ENCODE peak calls at places on chromosomes 13 and 19, in four cellular contexts. Z, E, M and K are unnamed samples.

GRCh38 chr19:435707-436412 is 25.0 kb downstream of the SHC2 start:
- DNase-seq in M (no peak), E (no peak), Z (no peak), K (no peak)

GRCh38 chr13:70520275-70520674 is 412.0 kb upstream of the KLHL1 start:
- DNase-seq in M (no peak), E (no peak), Z (no peak), K (no peak)

GRCh38 chr13:33405371-33405770 is 119.8 kb upstream of the STARD13 start:
- DNase-seq in E (no peak), Z (no peak), M (no peak), K (no peak)

GRCh38 chr13:90640976-90641375 is 706.5 kb upstream of the MIR17HG start:
- DNase-seq in M (no peak), Z (no peak), E (no peak), K (no peak)

GRCh38 chr13:20193924-20194631 is 1.3 kb upstream of the GJB2 start:
- DNase-seq in E (no peak), M (no peak), Z (no peak), K (no peak)

GRCh38 chr19:19399733-19400438 is 5.6 kb upstream of the GATAD2A start:
- DNase-seq in E (no peak), Z (no peak), M (peak), K (no peak)

GRCh38 chr13:58843567-58843966 is 1212.0 kb downstream of the PCDH17 start:
- DNase-seq in E (no peak), M (no peak), Z (peak), K (no peak)

GRCh38 chr19:16529466-16530144 is 12.6 kb downstream of the CHERP start:
- DNase-seq in E (no peak), Z (no peak), M (no peak), K (no peak)

GRCh38 chr13:104949840-104950805 is 1585.3 kb downstream of the EFNB2 start:
- DNase-seq in Z (no peak), M (no peak), E (no peak), K (no peak)

GRCh38 chr19:3669134-3669436 is 31.2 kb downstream of the PIP5K1C start:
- DNase-seq in M (no peak), E (no peak), Z (no peak), K (no peak)

GRCh38 chr19:4914736-4915501 is 5.6 kb downstream of the UHRF1 start:
- DNase-seq in E (peak), M (peak), Z (no peak), K (peak)

GRCh38 chr13:43815204-43815603 is 28.4 kb upstream of the ENOX1 start:
- DNase-seq in Z (no peak), E (peak), M (peak), K (no peak)

GRCh38 chr19:16726916-16727315 is 7.3 kb downstream of the NWD1 start:
- DNase-seq in Z (no peak), M (no peak), E (no peak), K (no peak)

GRCh38 chr13:74289861-74290260 is 155.7 kb upstream of the KLF12 start:
- DNase-seq in Z (no peak), M (no peak), E (no peak), K (no peak)

GRCh38 chr13:97367427-97367826 is 66.5 kb upstream of the RAP2A start:
- DNase-seq in Z (no peak), M (peak), E (no peak), K (no peak)

GRCh38 chr13:21911916-21912315 is 241.0 kb downstream of the FGF9 start:
- DNase-seq in M (no peak), E (no peak), Z (no peak), K (no peak)

GRCh38 chr13:84032116-84032515 is 149.8 kb upstream of the SLITRK1 start:
- DNase-seq in Z (no peak), E (no peak), M (no peak), K (no peak)

GRCh38 chr19:1130801-1131717 is 27.3 kb downstream of the GPX4 start:
- DNase-seq in E (no peak), Z (no peak), M (no peak), K (no peak)

GRCh38 chr19:15159251-15159650 is 41.5 kb downstream of the NOTCH3 start:
- DNase-seq in E (peak), M (peak), Z (no peak), K (no peak)

GRCh38 chr13:110234532-110234931 is 72.4 kb downstream of the COL4A1 start:
- DNase-seq in Z (no peak), M (no peak), E (no peak), K (no peak)

GRCh38 chr13:99027661-99028425 is 50.0 kb upstream of the DOCK9 start:
- DNase-seq in E (no peak), Z (no peak), M (no peak), K (no peak)

GRCh38 chr13:102940143-102940542 is 94.3 kb downstream of the ERCC5 start:
- DNase-seq in M (no peak), Z (no peak), E (peak), K (no peak)

GRCh38 chr19:16326401-16327130 is 1.9 kb downstream of the KLF2 start:
- DNase-seq in M (no peak), Z (no peak), E (no peak), K (no peak)

GRCh38 chr19:3098141-3098514 is 4.0 kb downstream of the GNA11 start:
- DNase-seq in E (no peak), M (no peak), Z (no peak), K (no peak)

GRCh38 chr19:2905918-2906519 is 5.3 kb downstream of the ZNF57 start:
- DNase-seq in M (no peak), E (no peak), Z (no peak), K (no peak)

DNA sequence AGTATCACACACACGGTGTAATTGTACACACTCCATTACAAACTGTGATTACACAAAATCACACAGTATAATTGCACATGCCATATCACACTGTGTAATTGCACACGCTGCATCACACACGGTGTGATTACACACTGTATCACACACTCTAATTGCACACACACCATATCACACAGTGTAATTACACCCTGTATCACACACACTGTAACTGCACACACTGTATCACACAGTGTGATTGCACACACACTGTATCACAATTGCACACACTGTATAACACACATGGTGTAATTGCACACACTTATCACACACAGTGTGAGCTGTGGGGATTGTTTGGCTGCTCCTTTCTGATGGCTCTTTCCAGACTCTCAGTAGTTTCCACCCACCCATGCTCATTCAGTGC is 162.6 kb upstream of the SGCG start:
- DNase-seq in Z (no peak), E (no peak), M (no peak), K (no peak)
- TF ChIP-seq RAD21 in Z (no peak), E (no peak), M (no peak), K (no peak)

DNA sequence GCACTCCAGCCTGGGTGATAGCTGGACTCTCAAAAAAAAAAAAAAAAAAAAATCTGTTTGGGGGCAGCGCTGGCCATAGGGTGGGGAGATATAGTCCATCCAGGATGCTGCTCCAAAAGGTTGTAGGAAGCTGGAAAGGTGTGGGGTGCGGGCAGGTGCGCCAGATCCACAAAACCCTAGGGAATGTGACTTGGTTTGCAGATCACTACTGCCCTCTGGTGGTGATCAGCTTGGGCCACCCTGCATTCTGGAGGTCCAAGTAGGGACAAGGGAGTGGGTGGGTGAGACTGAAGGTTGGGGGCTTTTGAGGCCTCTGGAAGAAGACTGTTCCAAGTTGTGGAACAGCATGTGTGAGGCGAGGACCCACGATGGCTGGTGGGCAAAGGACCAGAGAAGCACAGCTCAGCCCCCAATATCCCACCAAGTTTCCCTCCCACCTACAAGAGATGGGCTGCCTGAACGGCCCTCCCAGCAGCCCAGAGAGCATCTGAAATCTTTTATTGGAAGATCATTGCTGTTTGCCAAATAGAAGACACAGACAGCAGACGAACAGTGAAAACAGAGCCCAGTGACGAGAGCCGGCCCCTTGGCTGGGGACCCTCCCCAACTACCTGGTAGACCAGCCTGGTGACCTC is 10.4 kb upstream of the TYK2 start:
- DNase-seq in E (peak), M (peak), Z (peak), K (peak)
- TF ChIP-seq RAD21 in E (peak), M (peak), Z (peak), K (peak)

DNA sequence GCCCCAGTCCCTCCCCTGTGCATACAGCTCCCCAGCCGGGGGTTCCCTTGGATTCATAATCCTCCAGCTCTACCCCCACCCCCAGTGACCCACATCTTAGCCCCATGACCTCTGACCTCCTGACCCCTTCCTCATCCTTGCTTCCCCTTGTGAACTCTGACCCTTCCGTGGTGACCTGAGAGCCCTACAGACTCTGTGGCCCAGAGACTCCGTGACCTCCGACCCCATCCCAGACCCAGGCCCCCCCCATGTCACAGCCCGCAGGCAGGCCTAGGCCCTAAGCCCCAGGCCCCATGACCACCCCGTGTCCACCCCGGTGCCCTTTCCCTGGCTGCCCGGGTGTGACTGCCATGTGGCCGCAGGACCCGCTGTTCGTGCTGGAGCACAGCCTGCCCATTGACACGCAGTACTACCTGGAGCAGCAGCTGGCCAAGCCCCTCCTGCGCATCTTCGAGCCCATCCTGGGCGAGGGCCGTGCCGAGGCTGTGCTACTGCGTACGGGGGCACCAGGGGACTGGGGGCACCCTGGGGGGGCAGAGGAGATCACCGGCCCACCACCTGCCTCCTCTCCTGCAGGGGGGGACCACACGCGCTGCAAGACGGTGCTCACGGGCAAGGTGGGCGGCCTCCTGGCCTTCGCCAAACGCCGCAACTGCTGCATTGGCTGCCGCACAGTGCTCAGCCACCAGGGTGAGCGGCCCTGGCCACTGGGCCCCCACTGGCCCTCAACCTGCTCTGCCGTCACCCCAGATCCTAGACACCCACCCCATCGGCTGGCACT is 2.5 kb upstream of the SPIB start:
- DNase-seq in Z (no peak), M (no peak), E (no peak), K (no peak)
- TF ChIP-seq RAD21 in Z (no peak), M (no peak), E (no peak), K (no peak)

GRCh38 chr13:100895656-100896055 is 221.1 kb upstream of the TMTC4 start:
- DNase-seq in M (no peak), E (no peak), Z (no peak), K (no peak)
- TF ChIP-seq RAD21 in M (no peak), E (no peak), Z (no peak), K (no peak)

GRCh38 chr13:40682449-40683240 is 16.2 kb upstream of the FOXO1 start:
- DNase-seq in M (peak), E (peak), Z (no peak), K (no peak)
- TF ChIP-seq RAD21 in M (peak), E (peak), Z (no peak), K (peak)

GRCh38 chr19:35718345-35719041 is 690 bp downstream of the KMT2B start:
- DNase-seq in M (no peak), Z (no peak), E (peak), K (no peak)

GRCh38 chr19:35715981-35716734 is 1.6 kb upstream of the KMT2B start:
- DNase-seq in E (peak), Z (peak), M (peak), K (no peak)

GRCh38 chr19:35716985-35717664 is 678 bp upstream of the KMT2B start:
- DNase-seq in Z (peak), E (peak), M (peak), K (peak)

GRCh38 chr19:35716735-35716984 is 1.1 kb upstream of the KMT2B start:
- DNase-seq in E (no peak), Z (no peak), M (no peak), K (no peak)

GRCh38 chr19:35717665-35718344 is at the start of gene KMT2B:
- DNase-seq in E (peak), M (no peak), Z (no peak), K (no peak)
- TF ChIP-seq RAD21 in E (no peak), M (no peak), Z (no peak), K (no peak)